ENCODE peak calls at places on chromosomes 4 and X, in five cellular contexts. V, G, Q, M and J are unnamed samples.
A peak's percentile ranks its signal among the peaks of the same experiment; 100 is the strongest.

GRCh38 chr4:55154933-55155332 is 29.5 kb upstream of the KDR start:
- DNase-seq in V (no peak), M (no peak), G (no peak), Q (no peak), J (no peak)

GRCh38 chrX:123358457-123358856 is 174.4 kb downstream of the GRIA3 start:
- DNase-seq in V (no peak), Q (no peak), G (no peak), M (no peak), J (no peak)

GRCh38 chr4:732911-733630 is 27.4 kb downstream of the PCGF3 start:
- DNase-seq in V (no peak), Q (no peak), M (no peak), G (no peak), J (no peak)

GRCh38 chr4:40333921-40334352 is 1.2 kb upstream of the CHRNA9 start:
- DNase-seq in M (no peak), Q (no peak), V (no peak), G (no peak), J (no peak)

GRCh38 chr4:10045481-10045880 is 24.2 kb upstream of the SLC2A9 start:
- DNase-seq in M (no peak), Q (no peak), G (no peak), V (no peak), J (no peak)

GRCh38 chr4:41505161-41505653 is 32.8 kb upstream of the LIMCH1 start:
- DNase-seq in V (no peak), M (peak; percentile 50), Q (no peak), G (no peak), J (no peak)

GRCh38 chr4:13546855-13547562 is 2.7 kb upstream of the NKX3-2 start:
- DNase-seq in M (no peak), Q (no peak), V (no peak), G (peak; percentile 75), J (no peak)

GRCh38 chrX:153639177-153640044 is 7.6 kb upstream of the DUSP9 start:
- DNase-seq in M (no peak), V (no peak), G (no peak), Q (no peak), J (no peak)

GRCh38 chr4:93313207-93313606 is 515.3 kb upstream of the ATOH1 start:
- DNase-seq in G (peak; percentile 16), V (no peak), Q (no peak), M (no peak), J (no peak)

GRCh38 chrX:29231800-29232199 is 644.6 kb downstream of the IL1RAPL1 start:
- DNase-seq in V (no peak), G (no peak), M (no peak), Q (no peak), J (no peak)

GRCh38 chrX:69493193-69493592 is 10.9 kb upstream of the NALF2 start:
- DNase-seq in M (no peak), Q (no peak), V (peak; percentile 23), G (peak; percentile 69), J (no peak)

GRCh38 chr4:10347281-10347795 is 109.9 kb downstream of the ZNF518B start:
- DNase-seq in Q (no peak), G (no peak), V (no peak), M (no peak), J (no peak)

GRCh38 chrX:78357342-78358055 is 30.1 kb upstream of the CYSLTR1 start:
- DNase-seq in G (no peak), M (no peak), Q (no peak), V (no peak), J (no peak)

GRCh38 chr4:155569960-155570515 is 96.6 kb upstream of the GUCY1A1 start:
- DNase-seq in G (no peak), M (no peak), Q (peak; percentile 75), V (no peak), J (no peak)

GRCh38 chrX:69000857-69001256 is 164.4 kb downstream of the PJA1 start:
- DNase-seq in V (no peak), M (no peak), G (no peak), Q (no peak), J (no peak)

GRCh38 chr4:39048291-39048690 is 13.7 kb upstream of the KLHL5 start:
- DNase-seq in M (no peak), V (no peak), G (no peak), Q (no peak), J (no peak)

GRCh38 chrX:56943264-56943663 is 52.1 kb downstream of the SPIN3 start:
- DNase-seq in V (no peak), M (no peak), G (no peak), Q (no peak), J (no peak)

GRCh38 chrX:68421651-68422050 is 11.6 kb downstream of the OPHN1 start:
- DNase-seq in G (no peak), V (no peak), M (no peak), Q (no peak), J (no peak)

GRCh38 chrX:15816886-15817285 is 26.6 kb downstream of the ZRSR2 start:
- DNase-seq in G (no peak), Q (no peak), V (no peak), M (no peak), J (no peak)

GRCh38 chr4:74428278-74428677 is 16.7 kb upstream of the AREG start:
- DNase-seq in G (no peak), V (no peak), M (no peak), Q (no peak), J (no peak)

GRCh38 chr4:1385373-1386340 is 20.6 kb downstream of the NKX1-1 start:
- DNase-seq in Q (no peak), G (no peak), V (no peak), M (no peak), J (no peak)

GRCh38 chrX:132875705-132876508 is 82.5 kb downstream of the HS6ST2 start:
- DNase-seq in G (peak; percentile 15), Q (no peak), M (no peak), V (no peak), J (no peak)

GRCh38 chrX:43961699-43962098 is 11.5 kb downstream of the NDP start:
- DNase-seq in M (no peak), G (no peak), Q (no peak), V (no peak), J (no peak)

GRCh38 chrX:134908235-134908834 is 82.5 kb upstream of the SMIM10 start:
- DNase-seq in V (peak; percentile 29), G (no peak), M (no peak), Q (peak; percentile 8), J (no peak)

GRCh38 chr4:33073811-33074210 is 2353.6 kb downstream of the PCDH7 start:
- DNase-seq in M (no peak), G (peak; percentile 55), Q (no peak), V (no peak), J (no peak)

GRCh38 chrX:23386260-23386659 is 51.6 kb downstream of the PTCHD1 start:
- DNase-seq in Q (no peak), G (no peak), V (no peak), M (no peak), J (no peak)
- H3K4me3 ChIP-seq in Q (no peak overlapping the region), G (no peak overlapping the region), V (no peak overlapping the region), M (no peak overlapping the region), J (no peak overlapping the region)

GRCh38 chr4:52292245-52292644 is 241.1 kb downstream of the SPATA18 start:
- DNase-seq in G (no peak), M (no peak), Q (no peak), V (no peak), J (no peak)

GRCh38 chr4:52290468-52290867 is 239.4 kb downstream of the SPATA18 start:
- DNase-seq in G (no peak), V (no peak), Q (no peak), M (no peak), J (no peak)

GRCh38 chr4:52288212-52288611 is 237.1 kb downstream of the SPATA18 start:
- DNase-seq in M (no peak), G (no peak), Q (no peak), V (no peak), J (no peak)
- H3K4me3 ChIP-seq in M (no peak overlapping the region), G (no peak overlapping the region), Q (no peak overlapping the region), V (no peak overlapping the region), J (no peak overlapping the region)

GRCh38 chr4:151038452-151039157 is 23.5 kb upstream of the LRBA start:
- DNase-seq in V (no peak), G (no peak), M (no peak), Q (no peak), J (no peak)
- H3K4me3 ChIP-seq in V (no peak overlapping the region), G (no peak overlapping the region), M (no peak overlapping the region), Q (no peak overlapping the region), J (no peak overlapping the region)

GRCh38 chr4:148054275-148054674 is 322.4 kb downstream of the ARHGAP10 start:
- DNase-seq in Q (no peak), M (no peak), V (no peak), G (no peak), J (no peak)

GRCh38 chr4:148055844-148056243 is 324.0 kb downstream of the ARHGAP10 start:
- DNase-seq in V (no peak), Q (no peak), G (no peak), M (no peak), J (no peak)

GRCh38 chr4:148052448-148052847 is 320.6 kb downstream of the ARHGAP10 start:
- DNase-seq in M (no peak), G (no peak), V (no peak), Q (no peak), J (no peak)

GRCh38 chr4:148051403-148051802 is 319.5 kb downstream of the ARHGAP10 start:
- DNase-seq in G (no peak), V (no peak), M (no peak), Q (no peak), J (no peak)

DNA sequence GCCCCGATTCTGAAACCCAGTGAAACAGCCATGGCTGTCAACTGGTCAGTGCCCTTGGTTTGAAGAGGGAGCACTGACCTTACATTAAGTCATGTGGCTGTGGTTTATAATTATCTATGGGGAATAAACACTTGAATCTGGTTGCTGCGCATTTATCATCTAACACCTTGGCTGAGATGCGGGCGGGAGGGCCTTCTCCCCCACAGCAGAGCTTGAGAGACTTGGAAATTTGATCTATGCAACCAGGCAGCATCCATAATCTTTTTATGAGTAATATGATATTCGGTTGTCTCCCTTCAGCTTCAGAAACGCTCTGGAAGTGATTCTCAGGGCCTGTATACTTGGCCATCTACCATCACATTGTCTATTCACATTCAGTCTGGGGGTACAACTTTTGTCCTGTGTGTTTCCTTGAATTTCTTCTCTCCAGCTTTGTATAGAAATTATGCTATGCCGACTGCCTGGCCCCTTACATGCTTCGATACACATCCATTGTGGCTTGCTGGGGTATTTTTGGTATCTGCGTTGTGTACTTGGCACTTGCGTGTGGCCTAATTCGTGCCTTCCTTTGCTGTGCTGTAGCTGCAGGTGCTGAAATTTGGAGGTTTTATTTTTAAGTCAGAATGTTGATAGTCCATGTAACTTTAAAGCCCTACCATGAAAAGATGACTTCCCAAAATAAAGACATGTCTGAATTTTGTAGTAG is 321.6 kb downstream of the ARHGAP10 start:
- DNase-seq in Q (no peak), V (no peak), M (no peak), G (no peak), J (no peak)
- H3K4me3 ChIP-seq in Q (no peak overlapping the region), V (no peak overlapping the region), M (no peak overlapping the region), G (no peak overlapping the region), J (no peak overlapping the region)

DNA sequence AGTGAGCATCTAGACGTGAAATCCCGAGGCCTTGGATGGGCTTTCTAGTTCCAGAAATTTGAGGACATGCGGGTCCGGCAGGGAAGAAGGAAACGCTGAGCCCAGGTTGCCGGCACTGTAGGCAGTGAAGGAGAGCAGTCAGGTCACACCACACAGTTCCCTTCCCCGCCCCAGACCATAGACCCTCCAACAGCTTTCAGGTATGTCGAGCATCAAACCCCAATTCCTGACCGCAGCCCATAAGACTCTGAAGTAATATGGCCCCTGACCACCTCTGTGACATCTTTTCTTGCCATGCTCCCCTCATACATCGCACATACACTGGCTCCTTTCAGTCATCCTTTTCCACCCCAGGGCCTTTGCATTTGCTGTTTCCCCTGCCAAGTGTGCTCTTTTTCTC is 23.0 kb downstream of the RTL5 start:
- DNase-seq in Q (no peak), M (no peak), G (no peak), V (no peak), J (no peak)
- H3K4me3 ChIP-seq in Q (no peak overlapping the region), M (no peak overlapping the region), G (no peak overlapping the region), V (no peak overlapping the region), J (no peak overlapping the region)